ENCODE peak calls at places on chromosome 17, in four cellular contexts. S, B, Z and N are unnamed samples.
A peak's percentile ranks its signal among the peaks of the same experiment; 100 is the strongest.

GRCh38 chr17:35816723-35817122 is 7.4 kb downstream of the TAF15 start:
- DNase-seq in Z (peak; percentile 55), S (no peak), B (no peak), N (no peak)

GRCh38 chr17:50559674-50560184 is 786 bp upstream of the CACNA1G start:
- DNase-seq in S (peak; percentile 83), Z (peak; percentile 68), B (peak; percentile 95), N (peak; percentile 82)

GRCh38 chr17:2904135-2904534 is 107.9 kb downstream of the RAP1GAP2 start:
- DNase-seq in B (no peak), S (peak; percentile 58), Z (no peak), N (no peak)

GRCh38 chr17:34110315-34110714 is 144.8 kb upstream of the CCL2 start:
- DNase-seq in S (no peak), B (no peak), Z (no peak), N (no peak)

GRCh38 chr17:10875411-10875810 is 37.5 kb upstream of the PIRT start:
- DNase-seq in Z (peak; percentile 30), S (peak; percentile 44), B (no peak), N (peak; percentile 26)

GRCh38 chr17:15944720-15945492 is at the start of gene ADORA2B:
- DNase-seq in S (peak; percentile 85), Z (peak; percentile 64), B (peak; percentile 91), N (peak; percentile 75)

GRCh38 chr17:39543669-39544068 is 64.1 kb downstream of the NEUROD2 start:
- DNase-seq in B (no peak), S (no peak), Z (no peak), N (no peak)

GRCh38 chr17:42517516-42517915 is 18.5 kb upstream of the NAGLU start:
- DNase-seq in S (peak; percentile 97), B (peak; percentile 100), Z (peak; percentile 88), N (peak; percentile 95)

GRCh38 chr17:14228903-14229302 is 7.8 kb downstream of the CDRT15 start:
- DNase-seq in B (no peak), Z (no peak), S (peak; percentile 10), N (no peak)

GRCh38 chr17:17043668-17044226 is 1.5 kb downstream of the MPRIP start:
- DNase-seq in B (no peak), S (peak; percentile 36), Z (peak; percentile 27), N (peak; percentile 47)

GRCh38 chr17:13601776-13602551 is at the start of gene HS3ST3A1:
- DNase-seq in B (no peak), S (peak; percentile 97), Z (peak; percentile 48), N (peak; percentile 30)

GRCh38 chr17:8332128-8332527 is 7.5 kb upstream of the ODF4 start:
- DNase-seq in B (no peak), Z (no peak), S (no peak), N (no peak)

GRCh38 chr17:50620848-50621247 is 13.8 kb upstream of the ABCC3 start:
- DNase-seq in B (no peak), S (no peak), Z (no peak), N (no peak)

GRCh38 chr17:75778861-75779249 is 5.8 kb upstream of the UNK start:
- DNase-seq in Z (no peak), S (no peak), B (peak; percentile 55), N (peak; percentile 78)

GRCh38 chr17:76948726-76949342 is 80.6 kb downstream of the MGAT5B start:
- DNase-seq in Z (no peak), B (no peak), S (no peak), N (no peak)

GRCh38 chr17:72587156-72587555 is 466.3 kb downstream of the SOX9 start:
- DNase-seq in B (no peak), Z (no peak), S (peak; percentile 29), N (no peak)

GRCh38 chr17:57584050-57584551 is 161.0 kb downstream of the CCDC182 start:
- DNase-seq in Z (no peak), B (no peak), S (peak; percentile 40), N (no peak)

GRCh38 chr17:76281573-76282371 is 16.6 kb downstream of the UBALD2 start:
- DNase-seq in S (no peak), B (no peak), Z (no peak), N (no peak)

GRCh38 chr17:2023692-2024571 is 1.2 kb downstream of the RTN4RL1 start:
- DNase-seq in S (peak; percentile 58), Z (peak; percentile 77), B (peak; percentile 55), N (no peak)

GRCh38 chr17:81491193-81491592 is 21.4 kb downstream of the ACTG1 start:
- DNase-seq in B (no peak), Z (no peak), S (no peak), N (no peak)

GRCh38 chr17:37299257-37299985 is 76.4 kb upstream of the C17orf78 start:
- DNase-seq in S (peak; percentile 30), B (no peak), Z (peak; percentile 32), N (no peak)

GRCh38 chr17:77281024-77281903 is 140.5 kb downstream of the SEC14L1 start:
- DNase-seq in Z (peak; percentile 57), B (peak; percentile 93), S (peak; percentile 68), N (peak; percentile 75)

GRCh38 chr17:58254803-58255202 is 16.4 kb downstream of the LPO start:
- DNase-seq in B (no peak), S (no peak), Z (no peak), N (no peak)

GRCh38 chr17:62321451-62321850 is 58.9 kb upstream of the EFCAB3 start:
- DNase-seq in B (no peak), Z (no peak), S (peak; percentile 31), N (no peak)

GRCh38 chr17:45783593-45784292 is 377 bp upstream of the CRHR1 start:
- DNase-seq in B (peak; percentile 45), Z (no peak), S (no peak), N (no peak)

GRCh38 chr17:27663862-27664605 is 33.0 kb downstream of the LGALS9 start:
- DNase-seq in S (no peak), B (no peak), Z (no peak), N (no peak)

GRCh38 chr17:55749985-55750384 is 866 bp upstream of the PCTP start:
- DNase-seq in B (no peak), Z (no peak), S (no peak), N (no peak)

GRCh38 chr17:55747209-55747608 is 3.6 kb upstream of the PCTP start:
- DNase-seq in S (no peak), B (no peak), Z (no peak), N (no peak)

GRCh38 chr17:55743103-55743679 is 7.7 kb upstream of the PCTP start:
- DNase-seq in S (no peak), B (peak; percentile 23), Z (peak; percentile 74), N (peak; percentile 67)

GRCh38 chr17:55745258-55745657 is 5.6 kb upstream of the PCTP start:
- DNase-seq in S (no peak), B (no peak), Z (no peak), N (no peak)

DNA sequence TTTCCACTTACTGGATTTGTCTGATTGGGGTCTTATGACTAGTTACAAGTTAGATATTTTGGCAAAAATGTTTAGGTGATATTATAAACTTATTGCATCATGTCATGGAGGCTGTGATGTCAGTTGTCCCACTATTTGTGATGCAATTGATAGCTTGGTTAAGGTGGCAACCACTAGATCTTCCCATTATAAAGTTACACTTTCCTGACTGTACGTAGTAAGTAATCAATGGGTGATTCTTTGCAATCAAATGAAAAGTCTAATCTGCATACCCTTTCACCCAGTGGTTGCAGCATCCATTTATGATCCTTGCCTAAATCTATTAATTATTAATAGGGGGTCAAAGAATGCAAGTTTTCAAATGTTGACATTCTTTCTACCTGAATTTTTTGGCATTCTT is 4.4 kb upstream of the PCTP start:
- DNase-seq in Z (no peak), S (no peak), B (no peak), N (no peak)
- H3K4me3 ChIP-seq in Z (no peak overlapping the region), S (no peak overlapping the region), B (no peak overlapping the region), N (no peak overlapping the region)

DNA sequence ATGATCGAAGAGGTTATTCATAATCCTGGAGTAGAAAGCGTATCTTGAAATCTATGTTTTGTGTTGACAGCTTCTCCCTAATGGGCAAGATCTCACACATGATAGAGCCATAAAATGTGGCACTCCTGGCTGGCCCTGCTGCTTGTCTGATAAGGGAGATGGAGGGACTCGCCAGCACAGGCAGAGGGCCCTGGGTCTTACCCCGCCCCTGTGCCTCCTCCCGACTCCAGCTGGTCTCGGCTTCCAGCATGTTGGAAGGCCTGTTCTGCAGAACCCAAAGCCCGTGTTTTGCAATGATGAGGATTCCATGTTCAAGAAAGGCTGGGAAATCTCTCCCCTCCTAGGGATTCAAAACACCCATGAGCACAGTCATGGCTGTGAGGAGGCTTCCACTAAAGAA is 106.7 kb upstream of the SDK2 start:
- DNase-seq in S (no peak), Z (no peak), B (no peak), N (peak; percentile 47)
- H3K4me1 ChIP-seq in S (no peaks in the 10 kb centered on the region), Z (no peaks in the 10 kb centered on the region), B (peaks cover 2% of the 10 kb centered on the region), N (no peaks in the 10 kb centered on the region)

DNA sequence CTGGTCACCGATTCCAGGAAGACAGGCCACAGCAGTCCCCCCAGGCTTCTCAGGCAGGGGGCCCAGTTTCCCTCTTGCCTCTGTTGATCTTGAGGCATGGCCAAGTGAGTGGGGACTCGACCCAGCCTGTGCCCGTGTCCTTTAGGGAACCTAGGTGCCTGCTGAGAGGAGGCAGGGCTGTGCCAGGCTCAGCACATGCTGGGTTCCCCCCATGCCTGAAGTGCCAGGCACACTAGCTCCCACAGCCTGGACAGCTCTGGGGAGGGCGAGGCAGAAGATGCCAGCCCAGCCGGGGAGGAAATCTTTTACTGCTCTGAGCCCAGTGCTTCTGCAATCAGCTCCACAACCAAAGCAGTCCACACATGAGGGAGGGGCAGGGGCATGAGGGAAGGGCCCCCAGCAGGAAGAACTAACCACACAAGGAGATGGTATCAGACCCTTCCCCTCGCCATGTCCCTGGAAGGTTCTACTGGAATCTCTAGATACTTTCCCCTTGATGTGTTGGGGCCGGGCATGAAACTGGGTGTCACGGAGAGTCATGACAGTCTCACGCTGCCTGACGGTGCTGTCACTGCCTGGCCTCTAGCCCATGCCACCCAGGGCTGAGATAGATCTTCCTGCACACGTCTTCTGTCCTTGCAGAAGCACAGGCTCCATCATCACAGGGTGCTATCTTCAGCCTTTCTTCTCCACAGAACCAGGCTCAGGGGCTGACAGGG is 25.5 kb downstream of the MYO18A start:
- DNase-seq in S (peak; percentile 53), B (no peak), Z (peak; percentile 66), N (peak; percentile 38)
- H3K9me3 ChIP-seq in S (no peaks in the 10 kb centered on the region), B (no peaks in the 10 kb centered on the region), Z (no peaks in the 10 kb centered on the region), N (no peaks in the 10 kb centered on the region)

DNA sequence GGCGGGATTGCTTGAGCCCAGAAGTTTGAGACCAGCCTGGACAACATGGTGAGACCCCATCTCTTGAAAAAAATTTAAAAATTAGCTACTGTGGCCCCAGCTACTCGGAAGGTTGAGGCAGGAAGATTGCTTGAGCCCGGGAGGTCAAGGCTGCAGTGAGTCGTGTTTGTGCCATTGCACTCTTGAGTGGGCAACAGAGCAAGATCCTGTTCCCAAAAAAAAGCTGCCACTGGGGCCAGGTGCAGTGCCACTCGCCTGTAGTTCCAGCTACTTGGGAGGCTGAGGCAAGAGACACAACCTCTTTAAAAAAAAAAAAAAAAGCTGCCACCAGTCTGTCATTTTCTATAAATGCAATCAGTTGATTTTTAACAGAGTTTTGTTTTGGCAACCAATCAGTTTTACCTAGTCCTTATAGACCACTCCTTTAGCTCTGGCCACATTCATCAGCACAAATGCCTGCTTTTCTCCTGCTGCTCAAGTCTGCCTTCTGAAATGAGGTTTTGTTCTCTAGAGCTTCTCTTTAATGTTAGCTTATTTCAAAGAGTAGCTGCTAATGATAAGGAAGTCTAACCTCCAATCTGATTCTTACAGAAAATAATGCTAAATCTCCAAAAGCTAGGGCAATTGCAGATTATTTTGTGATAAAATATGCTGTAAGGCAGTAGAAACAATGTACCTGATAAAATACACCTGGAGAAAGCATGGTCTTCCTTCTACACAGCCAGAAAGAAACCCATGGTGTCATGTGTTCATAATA is 64.8 kb downstream of the TUBD1 start:
- DNase-seq in Z (no peak), B (no peak), S (no peak), N (no peak)
- H3K4me3 ChIP-seq in Z (no peak overlapping the region), B (peak overlapping the region; percentile 9), S (no peak overlapping the region), N (no peak overlapping the region)